ENCODE peak calls at places on chromosomes 2 and 18, in ten cellular contexts. P is iPS DF 19.7; E is GM04503; Z is activated T-cell treated with anti-CD3 and anti-CD28 coated beads, Interleukin-2, amount 50 U/mL, for 4 hours; X is PC-9; O is NCI-H1092; I is nucleus accumbens; T is NCI-H748 treated with DMSO at 0.1 percent for 48 hours; A is iPS-NIHi11; U is body of pancreas. K is an unnamed sample.

GRCh38 chr18:23183356-23184150 is 48.3 kb downstream of the CABLES1 start:
- DNase-seq in P (no peak), E (no peak), Z (no peak), X (no peak), O (no peak), I (no peak), T (no peak), A (no peak), U (no peak), K (no peak)

GRCh38 chr2:190591437-190591836 is 56.9 kb upstream of the NEMP2 start:
- DNase-seq in P (no peak), E (no peak), Z (no peak), X (no peak), O (no peak), I (no peak), T (no peak), A (no peak), U (no peak), K (no peak)

GRCh38 chr18:6874316-6874715 is 144.8 kb downstream of the ARHGAP28 start:
- DNase-seq in P (no peak), E (no peak), Z (no peak), X (no peak), O (no peak), I (no peak), T (no peak), A (no peak), U (no peak), K (no peak)

GRCh38 chr2:239303711-239304532 is 96.9 kb downstream of the HDAC4 start:
- DNase-seq in P (no peak), E (no peak), Z (no peak), X (no peak), O (no peak), I (no peak), T (no peak), A (no peak), U (peak), K (no peak)

GRCh38 chr18:57797209-57797651 is 5.9 kb downstream of the ATP8B1 start:
- DNase-seq in P (no peak), E (no peak), Z (no peak), X (peak), O (peak), I (no peak), T (peak), A (no peak), U (peak), K (no peak)

GRCh38 chr2:17573085-17573805 is 32.7 kb downstream of the VSNL1 start:
- DNase-seq in P (no peak), E (no peak), Z (no peak), X (no peak), O (no peak), I (no peak), T (no peak), A (no peak), U (no peak), K (no peak)

GRCh38 chr2:29443627-29444026 is 328.4 kb downstream of the CLIP4 start:
- DNase-seq in P (no peak), E (no peak), Z (no peak), X (no peak), O (no peak), I (no peak), T (no peak), A (no peak), U (peak), K (no peak)

GRCh38 chr18:48314694-48315093 is 94.5 kb downstream of the ZBTB7C start:
- DNase-seq in P (no peak), E (no peak), Z (no peak), X (no peak), O (peak), I (no peak), T (no peak), A (no peak), U (no peak), K (no peak)

GRCh38 chr2:212536385-212537310 is 2.0 kb downstream of the ERBB4 start:
- DNase-seq in P (no peak), E (no peak), Z (no peak), X (no peak), O (no peak), I (peak), T (peak), A (no peak), U (no peak), K (no peak)

GRCh38 chr2:25265802-25266201 is 75.9 kb downstream of the DNMT3A start:
- DNase-seq in P (no peak), E (no peak), Z (peak), X (no peak), O (no peak), I (no peak), T (no peak), A (no peak), U (no peak), K (no peak)

GRCh38 chr2:159713691-159714585 is 1.6 kb downstream of the MARCHF7 start:
- DNase-seq in P (no peak), E (no peak), Z (no peak), X (no peak), O (no peak), I (no peak), T (no peak), A (no peak), U (no peak), K (no peak)

GRCh38 chr2:49254401-49254800 is 100.1 kb upstream of the FSHR start:
- DNase-seq in P (no peak), E (no peak), Z (no peak), X (no peak), O (no peak), I (no peak), T (no peak), A (no peak), U (no peak), K (no peak)

GRCh38 chr2:181008418-181008817 is 28.0 kb downstream of the UBE2E3 start:
- DNase-seq in P (no peak), E (no peak), Z (no peak), X (no peak), O (no peak), I (no peak), T (no peak), A (no peak), U (no peak), K (no peak)

GRCh38 chr2:165586019-165586418 is 116.5 kb downstream of the CSRNP3 start:
- DNase-seq in P (no peak), E (no peak), Z (no peak), X (no peak), O (no peak), I (no peak), T (no peak), A (no peak), U (no peak), K (no peak)

GRCh38 chr2:9967053-9967775 is 15.7 kb downstream of the GRHL1 start:
- DNase-seq in P (no peak), E (no peak), Z (no peak), X (no peak), O (no peak), I (no peak), T (peak), A (no peak), U (no peak), K (no peak)

GRCh38 chr2:11399113-11399762 is 54.8 kb upstream of the ROCK2 start:
- DNase-seq in P (no peak), E (no peak), Z (no peak), X (no peak), O (no peak), I (no peak), T (no peak), A (no peak), U (no peak), K (no peak)

GRCh38 chr2:238150686-238151085 is 8.1 kb upstream of the ERFE start:
- DNase-seq in P (no peak), E (no peak), Z (no peak), X (no peak), O (no peak), I (no peak), T (no peak), A (no peak), U (no peak), K (no peak)

GRCh38 chr2:120140866-120141265 is 82.3 kb downstream of the TMEM185B start:
- DNase-seq in P (no peak), E (no peak), Z (no peak), X (no peak), O (no peak), I (no peak), T (no peak), A (no peak), U (no peak), K (no peak)

GRCh38 chr2:237414056-237414661 is at the start of gene COL6A3:
- DNase-seq in P (no peak), E (peak), Z (no peak), X (no peak), O (no peak), I (no peak), T (no peak), A (no peak), U (peak), K (no peak)

GRCh38 chr18:26227051-26227672 is 917 bp downstream of the TAF4B start:
- DNase-seq in P (no peak), E (no peak), Z (no peak), X (no peak), O (no peak), I (peak), T (peak), A (no peak), U (peak), K (no peak)

GRCh38 chr2:8389373-8390108 is 292.3 kb upstream of the ID2 start:
- DNase-seq in P (no peak), E (no peak), Z (no peak), X (no peak), O (no peak), I (no peak), T (no peak), A (no peak), U (no peak), K (no peak)

GRCh38 chr2:54176577-54176976 is 61.2 kb downstream of the ACYP2 start:
- DNase-seq in P (no peak), E (peak), Z (no peak), X (no peak), O (no peak), I (peak), T (peak), A (peak), U (peak), K (no peak)

GRCh38 chr18:57353137-57353939 is 981 bp downstream of the ST8SIA3 start:
- DNase-seq in P (no peak), E (no peak), Z (no peak), X (no peak), O (peak), I (peak), T (no peak), A (peak), U (peak), K (no peak)

GRCh38 chr2:13193900-13194299 is 477.2 kb downstream of the TRIB2 start:
- DNase-seq in P (no peak), E (no peak), Z (no peak), X (no peak), O (peak), I (no peak), T (peak), A (peak), U (no peak), K (no peak)

GRCh38 chr18:44569391-44570055 is 111.2 kb upstream of the SETBP1 start:
- DNase-seq in P (no peak), E (no peak), Z (no peak), X (no peak), O (no peak), I (no peak), T (no peak), A (peak), U (no peak), K (no peak)

GRCh38 chr18:48374423-48375149 is 34.6 kb downstream of the ZBTB7C start:
- DNase-seq in P (no peak), E (no peak), Z (no peak), X (no peak), O (no peak), I (no peak), T (no peak), A (no peak), U (no peak), K (no peak)

GRCh38 chr18:11987527-11987926 is 6.2 kb downstream of the IMPA2 start:
- DNase-seq in P (no peak), E (no peak), Z (no peak), X (no peak), O (no peak), I (no peak), T (no peak), A (no peak), U (no peak), K (no peak)